ENCODE peak calls at places on chromosomes 5 and 9, in six cellular contexts. O is lower leg skin, A is NCI-H460, P is HuH-7, R is coronary artery, V is hippocampal formation. S is an unnamed sample.

GRCh38 chr9:74777136-74777879 is 110.4 kb downstream of the TRPM6 start:
- DNase-seq in O (peak), A (peak), P (peak), R (no peak), V (peak), S (peak)

GRCh38 chr9:96376926-96377874 is 6.3 kb downstream of the SLC35D2 start:
- DNase-seq in O (no peak), A (no peak), P (no peak), R (no peak), V (no peak), S (no peak)

GRCh38 chr5:161064800-161065199 is 212.8 kb upstream of the ATP10B start:
- DNase-seq in O (no peak), A (no peak), P (no peak), R (no peak), V (no peak), S (no peak)

GRCh38 chr9:3912260-3912659 is 386.5 kb upstream of the RFX3 start:
- DNase-seq in O (no peak), A (no peak), P (no peak), R (no peak), V (no peak), S (no peak)

GRCh38 chr5:158389786-158390185 is 530.8 kb upstream of the CLINT1 start:
- DNase-seq in O (no peak), A (no peak), P (no peak), R (no peak), V (no peak), S (no peak)

GRCh38 chr9:650362-650761 is 191.1 kb upstream of the DMRT1 start:
- DNase-seq in O (no peak), A (no peak), P (no peak), R (no peak), V (no peak), S (no peak)

GRCh38 chr5:132688536-132689409 is 15.0 kb downstream of the IL4 start:
- DNase-seq in O (no peak), A (no peak), P (no peak), R (no peak), V (no peak), S (no peak)

GRCh38 chr9:126692759-126693427 is 79.2 kb downstream of the LMX1B start:
- DNase-seq in O (no peak), A (no peak), P (no peak), R (peak), V (no peak), S (no peak)

GRCh38 chr5:61301820-61302563 is 30.1 kb upstream of the ZSWIM6 start:
- DNase-seq in O (peak), A (peak), P (peak), R (peak), V (no peak), S (peak)

GRCh38 chr5:154782812-154783592 is 27.8 kb downstream of the LARP1 start:
- DNase-seq in O (no peak), A (no peak), P (no peak), R (no peak), V (no peak), S (no peak)

S was measured in nucleus accumbens.